ENCODE peak calls at places on chromosomes 11 and 22, in nine cellular contexts. One of them, this sample, is unnamed.

GRCh38 chr11:23789938-23790371 is 706.9 kb upstream of the LUZP2 start:
- DNase-seq in GM06990: no peak
- DNase-seq in bronchial epithelial cell: peak
- DNase-seq in vagina: no peak
- DNase-seq in AG10803: peak
- DNase-seq in lower leg skin: no peak
- DNase-seq in GM13976: no peak
- DNase-seq in mucosa of descending colon: peak
- DNase-seq in neural progenitor cell: no peak
- DNase-seq in this sample: no peak

GRCh38 chr22:49975543-49976389 is 15.2 kb downstream of the PIM3 start:
- DNase-seq in GM13976: peak
- DNase-seq in lower leg skin: peak
- DNase-seq in vagina: peak
- DNase-seq in bronchial epithelial cell: no peak
- DNase-seq in GM06990: peak
- DNase-seq in AG10803: peak
- DNase-seq in mucosa of descending colon: peak
- DNase-seq in neural progenitor cell: peak
- DNase-seq in this sample: peak

GRCh38 chr11:9264381-9265210 is 554 bp downstream of the DENND5A start:
- DNase-seq in mucosa of descending colon: peak
- DNase-seq in lower leg skin: peak
- DNase-seq in AG10803: peak
- DNase-seq in neural progenitor cell: peak
- DNase-seq in vagina: peak
- DNase-seq in bronchial epithelial cell: peak
- DNase-seq in GM13976: peak
- DNase-seq in GM06990: peak
- DNase-seq in this sample: peak

GRCh38 chr11:29159552-29160465 is 857.0 kb downstream of the KCNA4 start:
- DNase-seq in mucosa of descending colon: peak
- DNase-seq in vagina: no peak
- DNase-seq in lower leg skin: no peak
- DNase-seq in bronchial epithelial cell: peak
- DNase-seq in GM13976: peak
- DNase-seq in neural progenitor cell: peak
- DNase-seq in GM06990: no peak
- DNase-seq in AG10803: peak
- DNase-seq in this sample: peak

GRCh38 chr22:19016081-19016480 is 80.0 kb upstream of the PRODH start:
- DNase-seq in GM06990: no peak
- DNase-seq in AG10803: no peak
- DNase-seq in bronchial epithelial cell: no peak
- DNase-seq in vagina: no peak
- DNase-seq in neural progenitor cell: no peak
- DNase-seq in mucosa of descending colon: no peak
- DNase-seq in lower leg skin: peak
- DNase-seq in GM13976: no peak
- DNase-seq in this sample: no peak

GRCh38 chr11:75375626-75376025 is 23.7 kb upstream of the RPS3 start:
- DNase-seq in neural progenitor cell: no peak
- DNase-seq in AG10803: no peak
- DNase-seq in lower leg skin: no peak
- DNase-seq in bronchial epithelial cell: no peak
- DNase-seq in GM13976: no peak
- DNase-seq in vagina: no peak
- DNase-seq in mucosa of descending colon: no peak
- DNase-seq in GM06990: no peak
- DNase-seq in this sample: no peak

GRCh38 chr22:34702279-34702678 is 363.7 kb upstream of the ISX start:
- DNase-seq in neural progenitor cell: no peak
- DNase-seq in mucosa of descending colon: peak
- DNase-seq in GM13976: no peak
- DNase-seq in GM06990: no peak
- DNase-seq in lower leg skin: no peak
- DNase-seq in vagina: no peak
- DNase-seq in AG10803: no peak
- DNase-seq in bronchial epithelial cell: no peak
- DNase-seq in this sample: no peak

GRCh38 chr11:2663506-2663905 is 36.3 kb downstream of the KCNQ1OT1 start:
- DNase-seq in lower leg skin: peak
- DNase-seq in bronchial epithelial cell: no peak
- DNase-seq in GM06990: no peak
- DNase-seq in AG10803: no peak
- DNase-seq in mucosa of descending colon: no peak
- DNase-seq in GM13976: peak
- DNase-seq in neural progenitor cell: no peak
- DNase-seq in vagina: peak
- DNase-seq in this sample: no peak

GRCh38 chr11:81658722-81659121 is 1074.9 kb downstream of the FAM181B start:
- DNase-seq in mucosa of descending colon: no peak
- DNase-seq in lower leg skin: no peak
- DNase-seq in vagina: no peak
- DNase-seq in neural progenitor cell: peak
- DNase-seq in GM06990: no peak
- DNase-seq in GM13976: peak
- DNase-seq in bronchial epithelial cell: peak
- DNase-seq in AG10803: peak
- DNase-seq in this sample: peak

GRCh38 chr11:40391679-40392078 is 1067.8 kb downstream of the LRRC4C start:
- DNase-seq in AG10803: no peak
- DNase-seq in neural progenitor cell: no peak
- DNase-seq in mucosa of descending colon: no peak
- DNase-seq in bronchial epithelial cell: no peak
- DNase-seq in vagina: no peak
- DNase-seq in lower leg skin: no peak
- DNase-seq in GM06990: no peak
- DNase-seq in GM13976: no peak
- DNase-seq in this sample: no peak

GRCh38 chr11:82842019-82842418 is 58.2 kb downstream of the PRCP start:
- DNase-seq in GM06990: no peak
- DNase-seq in neural progenitor cell: peak
- DNase-seq in vagina: no peak
- DNase-seq in GM13976: no peak
- DNase-seq in bronchial epithelial cell: no peak
- DNase-seq in AG10803: no peak
- DNase-seq in mucosa of descending colon: no peak
- DNase-seq in lower leg skin: no peak
- DNase-seq in this sample: no peak

GRCh38 chr11:71136095-71136845 is 116.1 kb downstream of the SHANK2 start:
- DNase-seq in lower leg skin: no peak
- DNase-seq in bronchial epithelial cell: no peak
- DNase-seq in AG10803: no peak
- DNase-seq in vagina: no peak
- DNase-seq in GM06990: no peak
- DNase-seq in mucosa of descending colon: no peak
- DNase-seq in neural progenitor cell: no peak
- DNase-seq in GM13976: no peak
- DNase-seq in this sample: no peak

GRCh38 chr22:22977479-22978200 is 90.0 kb downstream of the IGLL5 start:
- DNase-seq in mucosa of descending colon: no peak
- DNase-seq in bronchial epithelial cell: no peak
- DNase-seq in GM06990: no peak
- DNase-seq in neural progenitor cell: no peak
- DNase-seq in vagina: no peak
- DNase-seq in AG10803: no peak
- DNase-seq in GM13976: no peak
- DNase-seq in lower leg skin: no peak
- DNase-seq in this sample: no peak

GRCh38 chr11:8217926-8218325 is 45.8 kb downstream of the LMO1 start:
- DNase-seq in neural progenitor cell: no peak
- DNase-seq in AG10803: no peak
- DNase-seq in bronchial epithelial cell: no peak
- DNase-seq in mucosa of descending colon: no peak
- DNase-seq in lower leg skin: no peak
- DNase-seq in vagina: no peak
- DNase-seq in GM13976: no peak
- DNase-seq in GM06990: no peak
- DNase-seq in this sample: no peak

GRCh38 chr11:12287009-12287373 is 90.4 kb upstream of the PARVA start:
- DNase-seq in neural progenitor cell: no peak
- DNase-seq in GM06990: no peak
- DNase-seq in bronchial epithelial cell: peak
- DNase-seq in mucosa of descending colon: no peak
- DNase-seq in vagina: peak
- DNase-seq in AG10803: peak
- DNase-seq in GM13976: peak
- DNase-seq in lower leg skin: peak
- DNase-seq in this sample: no peak

GRCh38 chr11:77179048-77179447 is 51.0 kb downstream of the MYO7A start:
- DNase-seq in GM06990: no peak
- DNase-seq in mucosa of descending colon: no peak
- DNase-seq in lower leg skin: no peak
- DNase-seq in vagina: no peak
- DNase-seq in GM13976: no peak
- DNase-seq in neural progenitor cell: no peak
- DNase-seq in bronchial epithelial cell: no peak
- DNase-seq in AG10803: no peak
- DNase-seq in this sample: no peak

GRCh38 chr22:37898441-37899181 is 7.5 kb upstream of the MICALL1 start:
- DNase-seq in GM06990: no peak
- DNase-seq in AG10803: peak
- DNase-seq in neural progenitor cell: no peak
- DNase-seq in lower leg skin: peak
- DNase-seq in mucosa of descending colon: no peak
- DNase-seq in GM13976: no peak
- DNase-seq in bronchial epithelial cell: peak
- DNase-seq in vagina: no peak
- DNase-seq in this sample: no peak

GRCh38 chr11:72179804-72180396 is 12.0 kb upstream of the FOLR1 start:
- DNase-seq in GM06990: no peak
- DNase-seq in bronchial epithelial cell: peak
- DNase-seq in GM13976: no peak
- DNase-seq in vagina: no peak
- DNase-seq in mucosa of descending colon: no peak
- DNase-seq in neural progenitor cell: no peak
- DNase-seq in lower leg skin: no peak
- DNase-seq in AG10803: peak
- DNase-seq in this sample: no peak

DNA sequence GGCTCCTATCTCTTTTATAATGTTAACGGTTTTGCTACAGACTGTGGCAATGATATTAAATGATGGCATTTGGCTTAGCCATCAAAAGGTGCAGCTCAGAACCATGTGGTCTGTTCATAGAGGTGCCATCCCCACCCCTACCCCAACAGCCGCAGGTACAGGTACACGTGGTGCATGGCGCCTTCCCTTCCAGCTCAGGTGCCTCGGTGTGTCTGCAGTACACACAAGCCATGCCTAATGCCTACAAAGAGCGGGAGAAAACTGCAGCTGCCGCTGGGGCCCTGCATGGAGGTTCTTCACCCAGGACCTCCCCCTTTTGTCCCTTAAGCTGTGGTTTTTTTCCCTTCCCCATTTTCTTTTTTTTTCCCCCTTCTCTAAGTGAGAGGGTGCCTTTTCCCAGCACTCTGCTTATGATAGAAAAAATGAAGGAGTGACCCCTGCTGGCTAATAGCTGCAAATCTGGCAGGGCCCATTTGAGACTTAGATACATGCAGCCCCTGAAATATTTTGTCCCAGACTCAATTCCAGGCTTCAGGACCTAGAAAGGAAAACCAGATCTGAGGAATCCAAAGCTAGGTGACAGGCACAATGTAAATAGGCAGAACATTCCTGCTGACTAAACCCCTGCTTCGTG is 6.5 kb downstream of the OR52M1 start:
- DNase-seq in mucosa of descending colon: no peak
- DNase-seq in neural progenitor cell: peak
- DNase-seq in bronchial epithelial cell: peak
- DNase-seq in vagina: no peak
- DNase-seq in AG10803: no peak
- DNase-seq in GM13976: no peak
- DNase-seq in GM06990: no peak
- DNase-seq in lower leg skin: no peak
- DNase-seq in this sample: peak
- TF ChIP-seq CTCF in mucosa of descending colon: no peak
- TF ChIP-seq CTCF in neural progenitor cell: peak
- TF ChIP-seq CTCF in bronchial epithelial cell: peak
- TF ChIP-seq CTCF in vagina: no peak
- TF ChIP-seq CTCF in AG10803: peak
- TF ChIP-seq CTCF in GM13976: peak
- TF ChIP-seq CTCF in GM06990: peak
- TF ChIP-seq CTCF in lower leg skin: no peak
- TF ChIP-seq CTCF in this sample: no peak

DNA sequence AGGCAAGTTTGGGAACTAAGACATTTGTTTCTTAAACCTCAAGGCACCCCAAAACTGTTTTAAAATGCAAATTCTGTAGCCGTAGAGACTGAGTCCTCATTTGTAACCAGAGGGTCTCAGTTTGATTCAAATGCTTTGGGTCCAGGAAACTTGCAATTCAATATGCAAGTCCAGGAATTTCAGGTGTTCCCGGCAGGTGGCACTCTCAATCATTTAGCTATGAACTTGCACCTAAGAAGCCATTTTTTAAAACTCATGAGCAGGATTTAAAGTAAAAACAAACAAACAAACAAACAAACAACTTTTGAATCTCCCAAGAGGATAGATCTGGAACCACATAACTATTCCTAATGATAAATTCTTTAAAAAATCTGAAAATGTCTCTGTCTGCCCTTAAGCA is 8.7 kb upstream of the ABTB2 start:
- DNase-seq in mucosa of descending colon: no peak
- DNase-seq in vagina: no peak
- DNase-seq in bronchial epithelial cell: peak
- DNase-seq in GM13976: peak
- DNase-seq in GM06990: no peak
- DNase-seq in lower leg skin: no peak
- DNase-seq in AG10803: peak
- DNase-seq in neural progenitor cell: no peak
- DNase-seq in this sample: peak
- TF ChIP-seq CTCF in mucosa of descending colon: no peak
- TF ChIP-seq CTCF in vagina: no peak
- TF ChIP-seq CTCF in bronchial epithelial cell: peak
- TF ChIP-seq CTCF in GM13976: no peak
- TF ChIP-seq CTCF in GM06990: peak
- TF ChIP-seq CTCF in lower leg skin: no peak
- TF ChIP-seq CTCF in AG10803: peak
- TF ChIP-seq CTCF in neural progenitor cell: peak
- TF ChIP-seq CTCF in this sample: peak

DNA sequence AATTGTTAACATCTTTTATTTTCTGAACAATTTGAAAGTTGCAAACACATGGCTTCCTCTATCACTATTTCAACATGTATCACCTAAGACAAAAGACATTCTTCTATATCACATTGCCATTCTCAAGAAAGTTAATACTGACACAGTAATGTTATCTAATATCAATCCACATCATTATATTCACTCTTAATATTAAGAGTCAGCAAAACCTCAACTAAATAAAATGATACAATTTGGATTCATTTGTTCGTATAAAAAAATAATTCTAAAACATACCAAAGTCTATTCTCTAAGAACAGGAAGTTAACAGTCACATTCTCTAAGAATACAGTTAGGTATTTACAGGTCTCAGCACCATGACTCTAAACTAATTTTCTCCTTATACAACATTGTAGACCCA is 52.0 kb downstream of the ABTB2 start:
- DNase-seq in AG10803: no peak
- DNase-seq in GM06990: no peak
- DNase-seq in mucosa of descending colon: no peak
- DNase-seq in neural progenitor cell: no peak
- DNase-seq in vagina: no peak
- DNase-seq in bronchial epithelial cell: no peak
- DNase-seq in GM13976: no peak
- DNase-seq in lower leg skin: no peak
- DNase-seq in this sample: no peak
- TF ChIP-seq CTCF in AG10803: no peak
- TF ChIP-seq CTCF in GM06990: no peak
- TF ChIP-seq CTCF in mucosa of descending colon: no peak
- TF ChIP-seq CTCF in neural progenitor cell: no peak
- TF ChIP-seq CTCF in vagina: no peak
- TF ChIP-seq CTCF in bronchial epithelial cell: no peak
- TF ChIP-seq CTCF in GM13976: no peak
- TF ChIP-seq CTCF in lower leg skin: no peak
- TF ChIP-seq CTCF in this sample: no peak

GRCh38 chr22:46296257-46297150 is at the start of gene GTSE1:
- DNase-seq in neural progenitor cell: peak
- DNase-seq in GM13976: peak
- DNase-seq in GM06990: peak
- DNase-seq in lower leg skin: peak
- DNase-seq in mucosa of descending colon: peak
- DNase-seq in AG10803: peak
- DNase-seq in bronchial epithelial cell: peak
- DNase-seq in vagina: peak
- DNase-seq in this sample: peak
- TF ChIP-seq CTCF in neural progenitor cell: peak
- TF ChIP-seq CTCF in GM13976: peak
- TF ChIP-seq CTCF in GM06990: peak
- TF ChIP-seq CTCF in lower leg skin: no peak
- TF ChIP-seq CTCF in mucosa of descending colon: peak
- TF ChIP-seq CTCF in AG10803: no peak
- TF ChIP-seq CTCF in bronchial epithelial cell: peak
- TF ChIP-seq CTCF in vagina: no peak
- TF ChIP-seq CTCF in this sample: no peak